ENCODE peak calls at places on chromosomes 5 and 9, in four cellular contexts. C is HCT116, K is IMR-90, M is suprapubic skin. V is an unnamed sample.

GRCh38 chr9:135256568-135257354 is 169.3 kb downstream of the OLFM1 start:
- DNase-seq in K (no peak), C (no peak), M (no peak), V (no peak)

GRCh38 chr9:70256123-70256551 is 2.6 kb upstream of the SMC5 start:
- DNase-seq in K (peak), C (no peak), M (no peak), V (no peak)

GRCh38 chr9:70586506-70586905 is 172.0 kb upstream of the KLF9 start:
- DNase-seq in C (no peak), M (no peak), K (no peak), V (no peak)

GRCh38 chr9:125759812-125760134 is 12.6 kb downstream of the PBX3 start:
- DNase-seq in M (no peak), C (no peak), K (no peak), V (no peak)

GRCh38 chr9:18710089-18710488 is 236.1 kb downstream of the ADAMTSL1 start:
- DNase-seq in C (no peak), K (peak), M (no peak), V (no peak)

GRCh38 chr9:121271368-121272351 is 3.7 kb downstream of the GSN start:
- DNase-seq in M (no peak), K (peak), C (no peak), V (peak)

GRCh38 chr9:68706579-68707201 is 1.6 kb downstream of the PIP5K1B start:
- DNase-seq in K (no peak), M (no peak), C (no peak), V (no peak)

GRCh38 chr5:67012241-67012640 is 184.4 kb downstream of the CD180 start:
- DNase-seq in C (no peak), M (no peak), K (peak), V (no peak)

GRCh38 chr9:38096238-38096805 is 27.3 kb upstream of the SHB start:
- DNase-seq in K (no peak), C (no peak), M (peak), V (peak)

GRCh38 chr5:74194196-74194595 is 446.3 kb downstream of the ENC1 start:
- DNase-seq in C (no peak), M (no peak), K (no peak), V (no peak)

GRCh38 chr9:135282001-135282731 is 194.7 kb downstream of the OLFM1 start:
- DNase-seq in K (no peak), C (peak), M (no peak), V (peak)

GRCh38 chr9:88418715-88419540 is 30.7 kb downstream of the SPIN1 start:
- DNase-seq in C (no peak), M (no peak), K (no peak), V (no peak)

GRCh38 chr9:127311239-127311741 is 46.7 kb downstream of the GARNL3 start:
- DNase-seq in M (no peak), C (peak), K (peak), V (no peak)

GRCh38 chr9:100377015-100377414 is 24.3 kb upstream of the TEX10 start:
- DNase-seq in K (peak), M (no peak), C (no peak), V (no peak)

GRCh38 chr5:65440456-65440855 is 41.3 kb downstream of the ADAMTS6 start:
- DNase-seq in M (no peak), K (no peak), C (no peak), V (no peak)

GRCh38 chr9:123120953-123121352 is 87.5 kb downstream of the GPR21 start:
- DNase-seq in K (peak), C (no peak), M (no peak), V (no peak)

GRCh38 chr5:96074460-96075254 is 113.0 kb upstream of the ELL2 start:
- DNase-seq in K (no peak), M (no peak), C (no peak), V (no peak)

GRCh38 chr9:77909306-77909705 is 122.3 kb downstream of the GNAQ start:
- DNase-seq in C (no peak), M (no peak), K (no peak), V (no peak)

GRCh38 chr5:149414405-149415244 is 35.5 kb upstream of the IL17B start:
- DNase-seq in K (peak), C (no peak), M (no peak), V (no peak)

GRCh38 chr9:69816775-69817174 is 3.8 kb upstream of the CFAP95 start:
- DNase-seq in K (peak), M (no peak), C (no peak), V (no peak)

GRCh38 chr5:124825250-124825982 is 79.0 kb upstream of the ZNF608 start:
- DNase-seq in C (no peak), M (no peak), K (no peak), V (no peak)

GRCh38 chr5:83750759-83751158 is 30.1 kb upstream of the HAPLN1 start:
- DNase-seq in C (no peak), M (no peak), K (no peak), V (no peak)

GRCh38 chr5:168614661-168615060 is 35.5 kb upstream of the PANK3 start:
- DNase-seq in K (no peak), C (no peak), M (no peak), V (no peak)

GRCh38 chr5:115033861-115034260 is 135.8 kb downstream of the TRIM36 start:
- DNase-seq in C (no peak), M (no peak), K (no peak), V (no peak)

GRCh38 chr9:34688329-34689161 is 2.5 kb downstream of the CCL19 start:
- DNase-seq in M (no peak), K (no peak), C (no peak), V (no peak)

GRCh38 chr5:179801304-179802206 is 5.1 kb downstream of the MGAT4B start:
- DNase-seq in C (no peak), K (peak), M (peak), V (peak)

GRCh38 chr5:179803651-179804598 is 2.7 kb downstream of the MGAT4B start:
- DNase-seq in K (peak), M (no peak), C (no peak), V (peak)

GRCh38 chr5:179800696-179801201 is 5.9 kb downstream of the MGAT4B start:
- DNase-seq in C (no peak), M (no peak), K (no peak), V (no peak)

GRCh38 chr5:179802950-179803562 is 3.6 kb downstream of the MGAT4B start:
- DNase-seq in M (no peak), K (no peak), C (no peak), V (peak)

GRCh38 chr5:179802207-179802883 is 4.3 kb downstream of the MGAT4B start:
- DNase-seq in M (no peak), K (no peak), C (no peak), V (peak)
- TF ChIP-seq POLR2A in M (no peak), K (no peak), C (no peak), V (no peak)

DNA sequence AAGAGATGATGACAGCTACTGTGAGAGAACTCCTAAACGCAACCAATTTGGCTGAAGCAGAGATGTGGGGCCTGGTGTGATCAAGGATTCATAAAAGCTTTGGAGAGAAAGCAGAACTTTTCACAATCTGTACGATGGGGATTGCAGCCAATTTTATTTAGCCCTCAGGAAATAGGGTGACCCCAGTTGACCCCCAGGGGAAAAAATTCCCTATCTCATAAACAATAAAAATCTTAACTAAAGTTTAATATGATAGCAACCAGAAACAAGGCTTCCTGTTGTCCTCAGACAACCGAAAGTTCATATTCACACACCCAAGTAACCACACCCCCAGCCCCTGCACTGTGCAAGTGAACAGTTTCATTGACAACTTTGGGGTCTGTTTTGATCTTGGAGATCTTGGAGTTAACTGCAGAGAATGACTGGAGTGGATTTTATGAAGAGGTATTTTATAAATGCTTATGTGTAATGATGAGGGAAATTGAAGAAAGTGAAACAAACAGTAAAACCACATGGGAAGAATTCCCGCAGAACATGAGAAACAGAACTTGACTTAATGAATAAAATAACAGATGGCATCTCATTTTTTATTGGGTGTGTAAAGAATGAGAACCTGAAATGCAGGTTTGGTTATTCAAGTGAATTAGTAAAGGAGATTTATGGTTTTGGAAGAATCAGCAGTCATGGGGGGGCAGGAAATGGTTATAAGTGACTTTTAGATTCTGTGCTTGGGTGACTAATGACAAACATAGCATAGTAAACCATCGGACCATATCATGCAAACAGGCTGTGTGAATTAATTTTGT is 94.5 kb downstream of the PDE4D start:
- DNase-seq in C (no peak), K (no peak), M (no peak), V (no peak)
- H3K4me3 ChIP-seq in C (no peak), K (no peak), M (peak), V (no peak)

GRCh38 chr9:130100681-130101080 is 47.0 kb downstream of the GPR107 start:
- DNase-seq in K (no peak), M (no peak), C (no peak), V (no peak)
- TF ChIP-seq CTCF in K (no peak), M (no peak), C (no peak), V (no peak)

GRCh38 chr9:116687074-116687761 is at the start of gene TRIM32:
- DNase-seq in C (peak), M (peak), K (peak), V (peak)
- TF ChIP-seq POLR2A in C (peak), M (no peak), K (peak), V (no peak)